ENCODE peak calls at places on chromosomes 11 and 22, in ten cellular contexts. Z is mammary epithelial cell; M is activated CD8-positive, alpha-beta T cell treated with anti-CD3 and anti-CD28 coated beads for 36 hours; B is nephron progenitor cell; J is heart left ventricle; S is fibroblast of lung; N is RWPE1; Q is A549; T is heart right ventricle; X is IMR-90. R is an unnamed sample.
A peak's percentile ranks its signal among the peaks of the same experiment; 100 is the strongest.

GRCh38 chr11:110866081-110866480 is 153.8 kb upstream of the ARHGAP20 start:
- DNase-seq in X (no peak), B (no peak), T (no peak), M (no peak), J (no peak), Q (no peak), S (peak; percentile 15), Z (no peak), N (no peak), R (no peak)

GRCh38 chr11:5234390-5234834 is at the start of gene HBD:
- DNase-seq in X (peak; percentile 61), Q (no peak), J (no peak), M (no peak), N (no peak), Z (peak; percentile 23), T (no peak), B (no peak), S (peak; percentile 15), R (no peak)

GRCh38 chr11:83836883-83837654 is 550.9 kb upstream of the CCDC90B start:
- DNase-seq in Q (peak; percentile 57), B (peak; percentile 53), S (peak; percentile 51), X (peak; percentile 50), M (peak; percentile 39), Z (peak; percentile 33), N (peak; percentile 59), J (peak; percentile 37), T (peak; percentile 13), R (peak; percentile 13)

GRCh38 chr11:78659326-78660319 is 85.0 kb upstream of the NARS2 start:
- DNase-seq in X (no peak), J (no peak), Z (peak; percentile 42), Q (no peak), T (no peak), B (no peak), S (no peak), N (no peak), M (no peak), R (no peak)

GRCh38 chr11:58188770-58189169 is at the start of gene OR9Q2:
- DNase-seq in X (no peak), M (no peak), S (no peak), Q (no peak), B (no peak), T (no peak), Z (no peak), N (no peak), J (no peak), R (no peak)

GRCh38 chr11:107669156-107669740 is 42.6 kb downstream of the SLN start:
- DNase-seq in J (no peak), S (no peak), Z (no peak), B (no peak), M (no peak), T (no peak), Q (no peak), N (no peak), X (no peak), R (no peak)

GRCh38 chr11:71372693-71373657 is 75.2 kb downstream of the DHCR7 start:
- DNase-seq in M (no peak), Q (peak; percentile 30), S (peak; percentile 56), J (no peak), N (peak; percentile 41), B (no peak), T (no peak), Z (peak; percentile 17), X (peak; percentile 50), R (no peak)

GRCh38 chr22:20268350-20269012 is 363 bp upstream of the RTN4R start:
- DNase-seq in S (peak; percentile 26), N (peak; percentile 44), T (peak; percentile 51), B (peak; percentile 83), Z (peak; percentile 41), M (peak; percentile 65), J (peak; percentile 54), Q (peak; percentile 7), X (peak; percentile 19), R (peak; percentile 68)

GRCh38 chr11:10688401-10688800 is 5.2 kb downstream of the IRAG1 start:
- DNase-seq in J (no peak), B (no peak), Z (peak; percentile 90), T (no peak), Q (peak; percentile 18), S (no peak), N (peak; percentile 37), M (peak; percentile 7), X (peak; percentile 34), R (no peak)

GRCh38 chr22:27631641-27632040 is 169.9 kb downstream of the MN1 start:
- DNase-seq in S (no peak), M (no peak), X (no peak), J (no peak), Z (no peak), N (no peak), T (no peak), Q (no peak), B (no peak), R (no peak)

GRCh38 chr22:23548501-23549197 is 31.4 kb downstream of the IGLL1 start:
- DNase-seq in J (no peak), T (no peak), N (no peak), M (no peak), Z (no peak), B (no peak), Q (no peak), S (no peak), X (no peak), R (no peak)

DNA sequence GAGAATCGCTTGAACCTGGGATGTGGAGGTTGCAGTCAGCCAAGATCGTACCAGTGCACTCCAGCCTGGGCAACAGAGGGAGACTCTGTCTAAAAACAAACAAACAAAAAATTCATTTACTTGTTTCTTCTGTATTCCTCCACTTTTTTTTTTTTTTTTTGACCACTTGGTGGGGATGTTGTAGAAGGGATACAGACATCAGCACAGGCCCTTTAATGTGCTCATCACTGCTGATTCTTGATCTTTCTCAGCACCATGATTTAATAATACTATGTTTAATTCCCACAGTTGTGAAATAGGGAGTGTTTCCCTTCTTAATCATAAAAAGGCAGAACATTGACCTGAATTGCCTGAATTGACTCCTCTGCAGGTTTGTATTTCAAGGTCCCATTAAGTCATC is 4.5 kb downstream of the TTC9C start:
- DNase-seq in N (no peak), M (no peak), B (no peak), J (no peak), Q (no peak), T (no peak), Z (peak; percentile 41), S (peak; percentile 44), X (peak; percentile 36), R (no peak)
- TF ChIP-seq CTCF in N (peak; percentile 17), M (peak; percentile 30), B (no peak), J (no peak), Q (peak; percentile 41), T (no peak), Z (no peak), S (no peak), X (peak; percentile 28), R (no peak)

DNA sequence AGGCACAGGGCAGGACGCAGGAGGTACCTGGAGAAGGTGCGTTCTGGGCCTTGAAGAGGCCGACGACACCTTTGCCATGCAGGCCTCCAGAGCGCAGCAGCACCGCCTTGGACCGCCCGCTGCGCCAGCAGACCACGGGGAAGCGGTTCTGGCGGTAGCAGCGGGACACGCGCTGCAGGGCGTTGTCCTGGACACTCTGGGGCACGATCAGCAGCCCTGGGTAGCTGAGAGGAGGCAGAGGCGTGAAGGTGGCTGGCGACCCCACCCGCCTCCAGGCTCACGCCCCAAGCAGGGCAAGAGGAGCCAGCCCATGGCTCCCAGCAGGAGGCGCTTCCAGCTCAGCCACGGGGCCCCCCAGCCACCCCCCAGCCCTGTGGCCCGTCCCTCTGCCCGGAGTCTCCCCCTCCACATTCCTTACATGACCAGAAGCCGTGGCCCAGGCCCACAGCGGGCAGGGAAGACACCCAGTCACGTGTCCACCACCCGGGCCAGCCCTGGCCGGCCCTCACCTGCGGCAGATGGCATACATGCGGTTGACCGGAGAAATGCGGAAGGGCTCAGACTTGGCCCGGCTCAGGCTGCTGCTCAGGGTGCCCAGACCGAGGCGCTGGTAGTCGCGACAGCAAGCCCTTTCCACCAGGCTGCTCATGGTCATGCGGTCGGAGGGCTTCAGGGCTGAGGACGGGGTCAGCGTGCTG is 15.2 kb downstream of the SBF1 start:
- DNase-seq in J (no peak), X (no peak), N (no peak), B (no peak), Z (no peak), S (no peak), T (no peak), Q (no peak), M (no peak), R (no peak)
- TF ChIP-seq CTCF in J (no peak), X (no peak), N (no peak), B (no peak), Z (no peak), S (no peak), T (no peak), Q (no peak), M (no peak), R (no peak)

DNA sequence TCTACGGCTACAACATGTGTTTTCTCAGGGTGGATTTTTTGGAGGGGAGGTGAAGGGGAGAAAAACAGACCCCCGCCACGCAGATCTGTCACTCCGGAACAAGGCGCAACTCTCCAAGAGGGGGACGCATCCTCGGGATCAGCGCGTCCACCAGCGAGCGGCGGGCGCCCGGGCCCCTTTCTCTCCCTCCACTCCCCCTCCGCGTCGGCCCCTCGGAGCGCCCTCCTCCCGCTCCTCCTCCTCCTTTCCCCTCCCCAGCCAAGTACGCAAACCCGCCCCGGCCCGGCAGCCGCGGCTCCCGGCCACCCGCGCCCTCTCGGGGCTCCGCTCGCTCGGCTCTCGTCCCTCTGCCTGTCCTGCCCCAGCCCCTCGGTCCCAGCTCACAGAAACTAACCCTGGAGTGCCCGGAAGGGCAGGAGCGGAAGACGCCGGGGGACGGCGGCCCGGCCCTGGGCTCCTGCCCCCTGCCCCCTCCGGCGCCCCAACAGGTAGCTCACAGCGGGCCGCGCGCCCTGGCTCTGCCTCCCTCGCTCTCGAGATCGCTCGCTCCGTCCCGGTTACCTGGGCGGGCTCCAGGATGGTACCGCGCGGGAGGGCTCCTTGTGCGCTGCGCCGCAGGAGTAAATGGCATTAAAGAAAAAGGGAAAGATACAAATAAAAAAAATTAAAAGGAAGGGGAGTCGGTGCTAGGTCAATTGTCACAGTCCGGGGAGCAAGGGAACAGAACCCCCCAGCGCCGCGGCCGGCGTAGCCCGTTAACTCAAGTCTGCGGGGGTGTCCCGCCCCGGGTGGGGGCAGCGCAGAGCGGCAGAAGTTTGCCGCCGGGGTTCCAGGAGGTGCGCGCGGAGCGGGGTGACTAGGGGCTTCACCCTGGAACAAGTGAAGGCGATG is 131.4 kb upstream of the C11orf58 start:
- DNase-seq in N (no peak), J (peak; percentile 78), Z (peak; percentile 56), M (no peak), Q (no peak), B (peak; percentile 71), S (peak; percentile 27), X (peak; percentile 41), T (peak; percentile 70), R (peak; percentile 16)
- TF ChIP-seq CTCF in N (no peak), J (no peak), Z (no peak), M (no peak), Q (no peak), B (no peak), S (no peak), X (no peak), T (no peak), R (no peak)

DNA sequence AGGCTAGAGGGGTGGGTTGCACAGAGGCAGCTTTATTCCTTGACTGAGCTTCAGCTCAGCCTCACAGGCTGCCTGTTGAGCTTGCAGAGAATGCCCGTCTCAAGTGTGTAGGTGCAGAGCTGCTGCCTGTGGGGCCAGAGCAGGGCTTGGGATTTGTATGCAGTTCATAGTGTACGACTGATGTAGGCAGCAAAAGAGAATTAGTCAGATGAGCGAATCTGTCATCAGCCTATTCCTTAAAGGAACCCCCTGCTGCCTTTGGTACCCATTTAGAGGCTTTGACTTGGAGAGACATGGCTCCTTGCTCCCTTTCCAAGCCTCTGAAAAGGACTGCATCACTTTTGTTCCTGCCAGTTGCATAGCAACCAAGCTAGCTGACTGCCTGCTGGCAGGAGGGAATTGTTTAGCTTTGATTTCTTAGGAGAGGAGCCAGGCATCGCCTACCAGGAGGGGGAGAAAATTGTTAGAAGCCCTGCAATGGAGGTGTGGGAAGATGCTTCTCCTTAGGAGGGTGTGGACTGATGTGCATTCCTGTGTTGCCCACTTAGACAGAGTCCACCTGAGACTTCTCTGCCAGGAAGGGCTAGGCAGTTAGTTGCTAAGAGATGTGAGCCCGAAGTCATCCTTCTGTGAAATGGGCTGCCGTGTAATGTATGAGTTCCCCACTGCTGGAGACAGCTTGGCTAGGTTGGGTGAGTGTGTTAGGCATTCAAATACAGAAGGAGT is 10.9 kb downstream of the ACO2 start:
- DNase-seq in S (peak; percentile 73), M (no peak), T (no peak), N (no peak), J (no peak), X (peak; percentile 73), Q (no peak), Z (no peak), B (no peak), R (no peak)
- TF ChIP-seq CTCF in S (peak; percentile 16), M (no peak), T (no peak), N (no peak), J (no peak), X (peak; percentile 14), Q (no peak), Z (no peak), B (no peak), R (no peak)